ENCODE peak calls at places on chromosome 19, in six cellular contexts. X is hepatocyte; T is HepG2; Y is CD8-positive, alpha-beta T cell; N is aorta; D is SJCRH30. M is an unnamed sample. For H3K27me3, the result is how much of the 10 kb centered on the place peaks cover.

GRCh38 chr19:48121909-48122371 is 11.3 kb upstream of the PLA2G4C start:
- DNase-seq in N (no peak), X (no peak), Y (no peak), T (no peak), D (no peak), M (no peak)

GRCh38 chr19:11504502-11505031 is 1.1 kb downstream of the ZNF653 start:
- DNase-seq in X (no peak), D (no peak), T (no peak), Y (no peak), N (no peak), M (no peak)

GRCh38 chr19:12821761-12822160 is 12.6 kb downstream of the RTBDN start:
- DNase-seq in T (no peak), X (no peak), Y (no peak), D (no peak), N (no peak), M (no peak)

GRCh38 chr19:18741566-18742121 is 49.5 kb downstream of the COMP start:
- DNase-seq in X (peak), Y (no peak), N (no peak), T (peak), D (no peak), M (peak)

GRCh38 chr19:18295034-18295451 is 13.6 kb upstream of the JUND start:
- DNase-seq in T (no peak), X (no peak), N (no peak), D (no peak), Y (no peak), M (no peak)

GRCh38 chr19:13099073-13099999 is 3.3 kb downstream of the LYL1 start:
- DNase-seq in N (peak), D (no peak), Y (peak), T (no peak), X (peak), M (peak)

GRCh38 chr19:17081672-17082630 is 6.4 kb downstream of the MYO9B start:
- DNase-seq in N (peak), D (no peak), Y (no peak), T (no peak), X (no peak), M (no peak)

GRCh38 chr19:51327066-51327985 is 14.6 kb downstream of the VSIG10L start:
- DNase-seq in X (peak), N (peak), D (no peak), T (peak), Y (no peak), M (peak)

GRCh38 chr19:36668646-36669045 is 2.0 kb upstream of the ZNF461 start:
- DNase-seq in T (no peak), X (no peak), D (no peak), Y (no peak), N (no peak), M (no peak)

GRCh38 chr19:50300814-50301606 is 28.2 kb downstream of the KCNC3 start:
- DNase-seq in D (no peak), X (no peak), N (no peak), T (peak), Y (no peak), M (no peak)

GRCh38 chr19:49938662-49939061 is 9.4 kb upstream of the NUP62 start:
- DNase-seq in Y (no peak), D (no peak), N (peak), X (no peak), T (no peak), M (no peak)

GRCh38 chr19:15671891-15672579 is 852 bp upstream of the CYP4F12 start:
- DNase-seq in N (no peak), T (no peak), D (no peak), X (no peak), Y (no peak), M (no peak)

GRCh38 chr19:6062274-6062673 is 48.0 kb downstream of the RFX2 start:
- DNase-seq in D (no peak), X (no peak), Y (peak), T (no peak), N (peak), M (peak)

GRCh38 chr19:409006-409514 is at the start of gene C2CD4C:
- DNase-seq in X (peak), D (no peak), Y (no peak), N (peak), T (no peak), M (no peak)

GRCh38 chr19:33212024-33212772 is 13.5 kb downstream of the SLC7A10 start:
- DNase-seq in T (no peak), D (no peak), X (no peak), N (no peak), Y (no peak), M (no peak)

GRCh38 chr19:31334101-31334848 is 15.0 kb downstream of the TSHZ3 start:
- DNase-seq in T (no peak), Y (no peak), D (no peak), X (no peak), N (no peak), M (no peak)

GRCh38 chr19:17302391-17303166 is 646 bp downstream of the ABHD8 start:
- DNase-seq in X (no peak), Y (no peak), T (no peak), D (peak), N (no peak), M (no peak)

GRCh38 chr19:32576790-32577189 is 4.2 kb upstream of the PDCD5 start:
- DNase-seq in X (no peak), T (no peak), D (no peak), Y (no peak), N (no peak), M (no peak)

GRCh38 chr19:5628470-5628869 is 5.6 kb downstream of the SAFB start:
- DNase-seq in Y (no peak), N (no peak), D (no peak), X (no peak), T (no peak), M (no peak)

GRCh38 chr19:49766938-49767315 is at the start of gene AP2A1:
- DNase-seq in N (no peak), Y (no peak), X (no peak), T (no peak), D (no peak), M (no peak)

GRCh38 chr19:43525836-43526771 is 897 bp downstream of the ETHE1 start:
- DNase-seq in Y (no peak), X (peak), T (no peak), D (no peak), N (peak), M (peak)

GRCh38 chr19:12842511-12842910 is 4.2 kb downstream of the MAST1 start:
- DNase-seq in T (no peak), Y (no peak), X (no peak), N (no peak), D (no peak), M (no peak)

GRCh38 chr19:38729653-38730469 is 14.4 kb downstream of the CAPN12 start:
- DNase-seq in T (peak), Y (peak), N (peak), X (peak), D (peak), M (peak)

GRCh38 chr19:42175952-42176648 is 41.4 kb downstream of the DEDD2 start:
- DNase-seq in X (peak), T (no peak), Y (no peak), D (no peak), N (no peak), M (no peak)

GRCh38 chr19:15702590-15702930 is 25.3 kb upstream of the OR10H2 start:
- DNase-seq in T (peak), X (no peak), D (peak), N (peak), Y (peak), M (peak)

GRCh38 chr19:19817357-19817756 is 4.2 kb downstream of the ZNF506 start:
- DNase-seq in D (no peak), Y (peak), X (no peak), T (no peak), N (no peak), M (no peak)

GRCh38 chr19:31121501-31121900 is 227.7 kb downstream of the TSHZ3 start:
- DNase-seq in Y (no peak), D (no peak), T (no peak), X (no peak), N (no peak), M (no peak)

GRCh38 chr19:53868892-53869804 is 1.5 kb downstream of the MYADM start:
- DNase-seq in X (peak), D (peak), T (peak), N (peak), Y (peak), M (peak)

GRCh38 chr19:5112681-5113080 is 143.8 kb downstream of the KDM4B start:
- DNase-seq in X (no peak), N (no peak), T (no peak), D (no peak), Y (no peak), M (no peak)

GRCh38 chr19:51000981-51001380 is 423 bp downstream of the KLK8 start:
- DNase-seq in X (no peak), N (no peak), D (no peak), Y (no peak), T (no peak), M (no peak)

GRCh38 chr19:18599485-18599884 is 7.1 kb downstream of the CRLF1 start:
- DNase-seq in N (no peak), X (no peak), T (no peak), D (no peak), Y (no peak), M (no peak)

GRCh38 chr19:46862974-46863632 is 2.3 kb downstream of the ARHGAP35 start:
- DNase-seq in X (no peak), Y (no peak), N (no peak), T (no peak), D (no peak), M (no peak)

GRCh38 chr19:46861691-46862503 is 1.1 kb downstream of the ARHGAP35 start:
- DNase-seq in D (no peak), X (no peak), Y (no peak), N (no peak), T (no peak), M (peak)

GRCh38 chr19:46862504-46862835 is 1.7 kb downstream of the ARHGAP35 start:
- DNase-seq in T (no peak), D (no peak), N (no peak), X (no peak), Y (no peak), M (no peak)

GRCh38 chr19:46866407-46867132 is 5.8 kb downstream of the ARHGAP35 start:
- DNase-seq in D (no peak), N (no peak), T (peak), X (no peak), Y (no peak), M (no peak)

GRCh38 chr19:46863818-46864629 is 3.2 kb downstream of the ARHGAP35 start:
- DNase-seq in D (peak), X (no peak), T (peak), N (no peak), Y (no peak), M (no peak)
- H3K27ac ChIP-seq in D (no peak), X (peak), T (peak), N (no peak), Y (no peak), M (peak)

DNA sequence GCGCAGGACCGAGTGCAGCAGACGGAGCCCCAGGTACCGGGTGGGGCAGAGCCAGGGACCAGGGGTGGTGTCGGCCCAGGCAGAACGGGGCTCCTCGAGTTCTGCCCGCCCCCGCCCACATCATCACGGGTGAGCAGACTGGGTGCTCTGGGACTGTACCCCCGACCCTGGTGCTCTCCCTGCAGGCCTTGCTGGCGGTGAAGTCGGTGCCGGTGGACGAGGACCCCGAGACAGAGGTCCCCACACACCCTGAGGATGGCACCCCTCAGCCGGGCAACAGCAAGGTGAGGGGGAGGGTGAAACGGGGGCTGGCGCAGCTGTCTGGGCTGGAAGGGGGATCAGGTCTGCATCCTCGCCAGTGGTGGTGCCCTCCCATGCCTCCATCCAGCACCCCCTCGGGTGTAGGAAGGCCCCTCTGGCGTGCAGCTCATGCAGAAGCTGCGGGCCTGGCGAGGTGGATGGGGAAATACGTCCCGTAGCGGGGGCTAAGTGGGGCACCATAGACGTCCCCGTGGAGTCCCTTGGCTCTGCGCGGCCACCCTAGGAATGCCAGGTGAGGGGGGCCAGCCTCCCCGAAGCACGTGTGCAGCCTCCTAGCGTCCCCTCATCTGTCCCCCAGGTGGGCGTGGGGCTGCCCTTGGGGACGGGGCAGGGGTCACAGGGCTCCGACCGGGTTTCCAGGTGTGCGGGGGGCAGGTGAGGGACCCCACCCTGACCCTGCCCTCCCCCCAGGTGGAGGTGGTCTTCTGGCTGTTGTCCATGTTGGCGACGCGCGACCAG is 6.4 kb downstream of the APC2 start:
- DNase-seq in N (no peak), D (no peak), Y (no peak), T (no peak), X (no peak), M (no peak)
- H3K27me3 ChIP-seq in N (under half), D (under half), Y (under half), T (under half), X (half or more), M (half or more)

GRCh38 chr19:30046522-30046921 is 104.5 kb downstream of the URI1 start:
- DNase-seq in X (no peak), D (no peak), N (no peak), Y (no peak), T (no peak), M (no peak)

GRCh38 chr19:30047355-30047895 is 105.4 kb downstream of the URI1 start:
- DNase-seq in T (no peak), N (no peak), Y (no peak), D (no peak), X (no peak), M (peak)

GRCh38 chr19:30049844-30050667 is 108.0 kb downstream of the URI1 start:
- DNase-seq in N (no peak), Y (no peak), X (no peak), T (no peak), D (no peak), M (no peak)

GRCh38 chr19:30052122-30053075 is 110.4 kb downstream of the URI1 start:
- DNase-seq in D (no peak), N (no peak), T (no peak), X (no peak), Y (no peak), M (no peak)

GRCh38 chr19:30049226-30049625 is 107.2 kb downstream of the URI1 start:
- DNase-seq in T (no peak), Y (no peak), D (no peak), N (no peak), X (no peak), M (no peak)
- H3K27ac ChIP-seq in T (no peak), Y (no peak), D (no peak), N (no peak), X (no peak), M (no peak)

GRCh38 chr19:45597425-45598111 is 4.4 kb downstream of the GPR4 start:
- DNase-seq in D (no peak), N (no peak), Y (no peak), X (no peak), T (no peak), M (no peak)
- H3K27me3 ChIP-seq in D (under half), N (under half), Y (half or more), X (half or more), T (under half), M (under half)

GRCh38 chr19:14519860-14520407 is 1.7 kb upstream of the DNAJB1 start:
- DNase-seq in X (no peak), D (peak), T (peak), Y (no peak), N (no peak), M (peak)

GRCh38 chr19:14520543-14520942 is 2.3 kb upstream of the DNAJB1 start:
- DNase-seq in D (no peak), T (no peak), X (no peak), N (no peak), Y (no peak), M (no peak)

GRCh38 chr19:14517840-14518505 is at the start of gene DNAJB1:
- DNase-seq in X (peak), T (peak), Y (peak), N (peak), D (peak), M (peak)

GRCh38 chr19:14517446-14517839 is 754 bp downstream of the DNAJB1 start:
- DNase-seq in X (no peak), N (peak), Y (no peak), D (no peak), T (no peak), M (no peak)

GRCh38 chr19:14519245-14519859 is 1.2 kb upstream of the DNAJB1 start:
- DNase-seq in T (no peak), X (no peak), D (no peak), N (no peak), Y (no peak), M (no peak)
- H3K27ac ChIP-seq in T (peak), X (peak), D (peak), N (no peak), Y (peak), M (peak)

M was measured in colonic mucosa.